ENCODE peak calls at places on chromosomes 16 and 17, in nine cellular contexts. O is CD8-positive, alpha-beta T cell; U is AG04449; P is AG10803; M is H9; D is HFF-Myc; B is dorsolateral prefrontal cortex; X is Peyer's patch; I is cardiac muscle cell. T is an unnamed sample.

GRCh38 chr17:66255112-66255511 is 25.9 kb upstream of the APOH start:
- DNase-seq in B (no peak), D (no peak), I (peak; percentile 88), X (no peak), O (peak; percentile 35), U (no peak), M (no peak), P (peak; percentile 78), T (no peak)

GRCh38 chr16:72311426-72311825 is 139.5 kb upstream of the PMFBP1 start:
- DNase-seq in D (no peak), P (peak; percentile 22), X (no peak), I (peak; percentile 35), O (no peak), M (no peak), B (no peak), U (no peak), T (no peak)

GRCh38 chr16:70717065-70717464 is 31.2 kb upstream of the MTSS2 start:
- DNase-seq in B (no peak), U (no peak), M (no peak), D (no peak), P (no peak), O (no peak), X (no peak), I (no peak), T (no peak)

GRCh38 chr17:18261146-18261515 is 669 bp downstream of the MIEF2 start:
- DNase-seq in U (no peak), P (peak; percentile 49), D (no peak), X (peak; percentile 70), B (peak; percentile 57), M (peak; percentile 68), O (peak; percentile 31), I (no peak), T (peak; percentile 42)

GRCh38 chr16:52237823-52238222 is 309.1 kb downstream of the TOX3 start:
- DNase-seq in X (no peak), I (no peak), M (no peak), U (no peak), P (no peak), O (no peak), D (no peak), B (no peak), T (no peak)

GRCh38 chr16:70430667-70431536 is 8.0 kb downstream of the ST3GAL2 start:
- DNase-seq in O (peak; percentile 59), B (no peak), P (no peak), U (no peak), I (no peak), D (no peak), M (peak; percentile 69), X (no peak), T (no peak)

GRCh38 chr17:56903560-56903959 is 10.3 kb downstream of the TRIM25 start:
- DNase-seq in M (no peak), X (no peak), B (no peak), P (no peak), I (no peak), U (no peak), D (no peak), O (no peak), T (no peak)

GRCh38 chr16:23651943-23652468 is 10.7 kb downstream of the DCTN5 start:
- DNase-seq in O (no peak), M (no peak), I (no peak), P (no peak), B (no peak), U (no peak), X (no peak), D (no peak), T (no peak)

GRCh38 chr17:4246674-4247073 is 17.1 kb downstream of the ANKFY1 start:
- DNase-seq in P (no peak), B (no peak), O (no peak), M (no peak), X (no peak), I (no peak), D (no peak), U (no peak), T (no peak)

GRCh38 chr16:17031484-17032268 is 439.1 kb downstream of the XYLT1 start:
- DNase-seq in M (no peak), I (no peak), O (no peak), B (no peak), U (no peak), X (no peak), P (no peak), D (no peak), T (no peak)

GRCh38 chr17:19309701-19310100 is 52.8 kb downstream of the B9D1 start:
- DNase-seq in X (no peak), U (no peak), D (no peak), B (no peak), I (no peak), P (no peak), O (no peak), M (peak; percentile 32), T (no peak)

GRCh38 chr16:19366384-19366783 is 51.3 kb upstream of the TMC5 start:
- DNase-seq in B (no peak), X (no peak), U (no peak), O (no peak), D (no peak), P (peak; percentile 34), I (no peak), M (no peak), T (no peak)
- TF ChIP-seq CTCF in B (no peak), X (no peak), U (no peak), O (no peak), D (no peak), P (no peak), I (no peak), M (no peak), T (no peak)

DNA sequence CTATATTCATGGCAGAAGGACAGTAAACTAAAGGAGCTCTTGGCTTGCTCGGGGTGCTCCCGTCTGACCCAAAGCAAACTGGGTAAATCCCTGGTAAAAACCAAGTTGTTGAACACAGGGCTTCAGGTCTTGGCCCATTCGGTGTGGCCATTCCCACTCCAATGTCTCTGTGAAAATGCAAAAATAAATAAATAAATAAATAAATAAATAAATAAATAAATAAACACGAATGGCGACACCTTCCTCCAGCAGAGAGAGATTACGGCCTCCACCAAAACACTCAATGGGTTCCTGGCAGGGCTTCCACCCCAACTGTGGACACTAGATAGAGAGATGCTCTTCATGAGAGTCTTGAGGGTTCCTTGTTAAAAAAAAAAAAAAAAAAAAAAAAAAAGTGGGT is 325.3 kb downstream of the SOX9 start:
- DNase-seq in M (no peak), O (no peak), P (no peak), D (no peak), U (no peak), I (no peak), X (no peak), B (no peak), T (no peak)
- TF ChIP-seq CTCF in M (no peak), O (no peak), P (no peak), D (no peak), U (no peak), I (no peak), X (no peak), B (no peak), T (no peak)

GRCh38 chr16:22300427-22301071 is 3.3 kb downstream of the POLR3E start:
- DNase-seq in X (peak; percentile 80), P (peak; percentile 78), D (no peak), I (peak; percentile 71), O (peak; percentile 42), B (peak; percentile 82), M (peak; percentile 68), U (no peak), T (no peak)
- TF ChIP-seq CTCF in X (peak; percentile 68), P (peak; percentile 78), D (peak; percentile 82), I (peak; percentile 75), O (peak; percentile 50), B (peak; percentile 58), M (peak; percentile 70), U (peak; percentile 82), T (peak; percentile 27)

GRCh38 chr16:85699224-85699558 is 10.4 kb upstream of the GINS2 start:
- DNase-seq in D (no peak), M (peak; percentile 69), X (no peak), U (no peak), O (no peak), B (no peak), P (no peak), I (no peak), T (no peak)
- TF ChIP-seq CTCF in D (no peak), M (peak; percentile 56), X (no peak), U (no peak), O (no peak), B (no peak), P (no peak), I (no peak), T (no peak)

GRCh38 chr17:46013502-46014165 is 14.6 kb downstream of the STH start:
- DNase-seq in O (no peak), D (peak; percentile 31), U (peak; percentile 10), X (peak; percentile 4), B (peak; percentile 51), P (peak; percentile 82), I (peak; percentile 14), M (no peak), T (no peak)
- TF ChIP-seq CTCF in O (no peak), D (no peak), U (no peak), X (no peak), B (no peak), P (no peak), I (no peak), M (no peak), T (no peak)